ENCODE peak calls at places on chromosomes 12 and 14, in four cellular contexts. T, H, W and Z are unnamed samples.

GRCh38 chr12:117507547-117507946 is 146.1 kb upstream of the NOS1 start:
- DNase-seq in T (no peak), H (no peak), W (no peak), Z (no peak)

GRCh38 chr14:68955164-68955921 is 23.8 kb downstream of the ACTN1 start:
- DNase-seq in T (no peak), H (peak), W (no peak), Z (peak)

GRCh38 chr12:109609256-109609821 is 35.7 kb downstream of the MVK start:
- DNase-seq in T (no peak), H (no peak), W (no peak), Z (no peak)

GRCh38 chr12:13000935-13001724 is 1.1 kb upstream of the HEBP1 start:
- DNase-seq in T (peak), H (peak), W (peak), Z (peak)

GRCh38 chr12:78181544-78182162 is 351.0 kb downstream of the NAV3 start:
- DNase-seq in T (no peak), H (peak), W (no peak), Z (peak)

GRCh38 chr14:88326352-88327103 is 3.5 kb upstream of the KCNK10 start:
- DNase-seq in T (no peak), H (no peak), W (no peak), Z (no peak)

GRCh38 chr12:54975875-54976274 is 8.7 kb downstream of the TESPA1 start:
- DNase-seq in T (no peak), H (no peak), W (no peak), Z (no peak)

GRCh38 chr12:131862994-131863710 is 31.3 kb upstream of the ULK1 start:
- DNase-seq in T (no peak), H (peak), W (no peak), Z (peak)

GRCh38 chr14:75286313-75286712 is 7.7 kb downstream of the FOS start:
- DNase-seq in T (no peak), H (no peak), W (no peak), Z (peak)

GRCh38 chr14:103201801-103202200 is 78.5 kb downstream of the TNFAIP2 start:
- DNase-seq in T (no peak), H (no peak), W (no peak), Z (no peak)

GRCh38 chr12:57244306-57244696 is 6.7 kb downstream of the STAC3 start:
- DNase-seq in T (no peak), H (no peak), W (no peak), Z (no peak)

GRCh38 chr14:88493392-88494185 is 61.2 kb downstream of the PTPN21 start:
- DNase-seq in T (no peak), H (no peak), W (no peak), Z (no peak)

GRCh38 chr14:29584992-29585391 is 342.7 kb downstream of the PRKD1 start:
- DNase-seq in T (peak), H (peak), W (no peak), Z (peak)

GRCh38 chr12:29907486-29907885 is 123.7 kb upstream of the TMTC1 start:
- DNase-seq in T (no peak), H (peak), W (no peak), Z (peak)

GRCh38 chr14:91456283-91456682 is 38.7 kb upstream of the CCDC88C start:
- DNase-seq in T (no peak), H (no peak), W (no peak), Z (no peak)

GRCh38 chr12:13465641-13466040 is 269.1 kb downstream of the EMP1 start:
- DNase-seq in T (no peak), H (peak), W (no peak), Z (no peak)

GRCh38 chr14:26917086-26917485 is 319.3 kb upstream of the NOVA1 start:
- DNase-seq in T (no peak), H (peak), W (no peak), Z (peak)

GRCh38 chr14:70651522-70651921 is 9.8 kb downstream of the TTC9 start:
- DNase-seq in T (no peak), H (no peak), W (no peak), Z (no peak)

GRCh38 chr14:103228076-103228806 is 105.0 kb downstream of the TNFAIP2 start:
- DNase-seq in T (no peak), H (no peak), W (no peak), Z (no peak)

GRCh38 chr12:54411398-54412241 is 7.4 kb downstream of the ITGA5 start:
- DNase-seq in T (no peak), H (peak), W (no peak), Z (peak)

GRCh38 chr14:54700717-54701116 is 133.8 kb downstream of the SAMD4A start:
- DNase-seq in T (no peak), H (no peak), W (no peak), Z (no peak)

GRCh38 chr12:47814539-47815170 is 5.0 kb downstream of the HDAC7 start:
- DNase-seq in T (no peak), H (no peak), W (no peak), Z (no peak)

GRCh38 chr12:66275040-66275439 is 27.3 kb upstream of the HELB start:
- DNase-seq in T (no peak), H (no peak), W (no peak), Z (no peak)

GRCh38 chr14:23119362-23120327 is 590 bp upstream of the CEBPE start:
- DNase-seq in T (no peak), H (no peak), W (peak), Z (no peak)

GRCh38 chr14:33369972-33370371 is 431.3 kb downstream of the NPAS3 start:
- DNase-seq in T (no peak), H (no peak), W (no peak), Z (no peak)

GRCh38 chr14:91947196-91948184 is at the start of gene FBLN5:
- DNase-seq in T (peak), H (peak), W (no peak), Z (peak)

GRCh38 chr14:77324289-77324688 is 3.5 kb downstream of the GSTZ1 start:
- DNase-seq in T (no peak), H (no peak), W (no peak), Z (no peak)

GRCh38 chr12:49947593-49948226 is 2.8 kb upstream of the AQP2 start:
- DNase-seq in T (no peak), H (no peak), W (no peak), Z (no peak)

GRCh38 chr14:35858521-35859209 is 32.5 kb downstream of the BRMS1L start:
- DNase-seq in T (no peak), H (peak), W (no peak), Z (peak)

GRCh38 chr14:89245802-89246201 is 171.2 kb downstream of the FOXN3 start:
- DNase-seq in T (no peak), H (no peak), W (no peak), Z (no peak)

GRCh38 chr14:75531660-75532317 is 9.5 kb downstream of the BATF start:
- DNase-seq in T (no peak), H (no peak), W (no peak), Z (no peak)

GRCh38 chr12:52183971-52184370 is 7.8 kb downstream of the KRT80 start:
- DNase-seq in T (no peak), H (no peak), W (no peak), Z (no peak)

GRCh38 chr14:86457729-86458128 is 927.8 kb downstream of the FLRT2 start:
- DNase-seq in T (no peak), H (no peak), W (no peak), Z (no peak)

GRCh38 chr12:30953257-30953656 is 26.7 kb downstream of the TSPAN11 start:
- DNase-seq in T (no peak), H (no peak), W (no peak), Z (no peak)

GRCh38 chr14:61077946-61078738 is 97.1 kb downstream of the SLC38A6 start:
- DNase-seq in T (no peak), H (no peak), W (no peak), Z (no peak)

GRCh38 chr12:109502332-109502731 is 24.9 kb downstream of the UBE3B start:
- DNase-seq in T (no peak), H (no peak), W (no peak), Z (no peak)

GRCh38 chr14:65462411-65462810 is 49.9 kb downstream of the FUT8 start:
- DNase-seq in T (no peak), H (no peak), W (peak), Z (no peak)